ENCODE peak calls at places on chromosomes 13 and 19, in eight cellular contexts. O, P, C, X, D, G, J and S are unnamed samples.

GRCh38 chr19:19366691-19367396 is 38.6 kb upstream of the GATAD2A start:
- DNase-seq in O (peak; percentile 58), P (peak; percentile 79), C (peak; percentile 54), X (peak; percentile 73), D (peak; percentile 94), G (peak; percentile 72), J (peak; percentile 58), S (peak; percentile 60)

GRCh38 chr13:31174018-31174417 is 12.3 kb upstream of the HSPH1 start:
- DNase-seq in O (no peak), P (no peak), C (peak; percentile 30), X (no peak), D (no peak), G (no peak), J (peak; percentile 51), S (no peak)

GRCh38 chr19:41904118-41904870 is 21.3 kb downstream of the ARHGEF1 start:
- DNase-seq in O (no peak), P (peak; percentile 81), C (no peak), X (no peak), D (no peak), G (no peak), J (no peak), S (no peak)

GRCh38 chr13:41060723-41061074 is 610 bp upstream of the WBP4 start:
- DNase-seq in O (peak; percentile 82), P (peak; percentile 48), C (peak; percentile 69), X (peak; percentile 87), D (peak; percentile 87), G (peak; percentile 79), J (no peak), S (peak; percentile 80)

GRCh38 chr19:55315956-55316525 is 9.1 kb downstream of the TMEM150B start:
- DNase-seq in O (no peak), P (no peak), C (no peak), X (no peak), D (no peak), G (no peak), J (no peak), S (no peak)

GRCh38 chr19:8655340-8655709 is 24.9 kb downstream of the NFILZ start:
- DNase-seq in O (no peak), P (no peak), C (no peak), X (peak; percentile 24), D (no peak), G (no peak), J (no peak), S (no peak)

GRCh38 chr19:19402656-19403372 is 2.7 kb upstream of the GATAD2A start:
- DNase-seq in O (no peak), P (no peak), C (no peak), X (no peak), D (no peak), G (no peak), J (peak; percentile 63), S (no peak)

GRCh38 chr13:49610176-49610575 is 18.1 kb upstream of the ARL11 start:
- DNase-seq in O (no peak), P (no peak), C (no peak), X (no peak), D (no peak), G (no peak), J (no peak), S (peak; percentile 40)

GRCh38 chr13:97892717-97893116 is 60.8 kb upstream of the IPO5 start:
- DNase-seq in O (no peak), P (no peak), C (peak; percentile 42), X (no peak), D (peak; percentile 10), G (no peak), J (no peak), S (no peak)

GRCh38 chr13:35957174-35957867 is 173.9 kb downstream of the DCLK1 start:
- DNase-seq in O (no peak), P (no peak), C (no peak), X (no peak), D (no peak), G (no peak), J (peak; percentile 80), S (no peak)

GRCh38 chr19:14096272-14096992 is 5.9 kb upstream of the SAMD1 start:
- DNase-seq in O (no peak), P (no peak), C (no peak), X (no peak), D (peak; percentile 37), G (no peak), J (no peak), S (no peak)

GRCh38 chr19:17358395-17358794 is 18.7 kb downstream of the PLVAP start:
- DNase-seq in O (no peak), P (no peak), C (no peak), X (no peak), D (no peak), G (no peak), J (no peak), S (no peak)